ENCODE peak calls at places on chromosomes 3 and 15, in eight cellular contexts. One of them, this sample, is unnamed.

GRCh38 chr3:128382221-128382807 is 84.4 kb downstream of the DNAJB8 start:
- DNase-seq in stomach: peak; percentile 77
- DNase-seq in ELR: no peak
- DNase-seq in pancreas: peak; percentile 79
- DNase-seq in nucleus accumbens: no peak
- DNase-seq in non-pigmented ciliary epithelial cell: no peak
- DNase-seq in HFFc6: no peak
- DNase-seq in activated B cell treated with CpG ODN at 0.5 μM for 24 hours: no peak
- DNase-seq in this sample: no peak

GRCh38 chr15:47715856-47716445 is 1.4 kb upstream of the SEMA6D start:
- DNase-seq in activated B cell treated with CpG ODN at 0.5 μM for 24 hours: no peak
- DNase-seq in non-pigmented ciliary epithelial cell: no peak
- DNase-seq in stomach: no peak
- DNase-seq in nucleus accumbens: no peak
- DNase-seq in HFFc6: no peak
- DNase-seq in pancreas: no peak
- DNase-seq in ELR: peak; percentile 3
- DNase-seq in this sample: no peak

GRCh38 chr15:89999676-90000174 is 1.4 kb upstream of the ZNF710 start:
- DNase-seq in stomach: no peak
- DNase-seq in activated B cell treated with CpG ODN at 0.5 μM for 24 hours: no peak
- DNase-seq in non-pigmented ciliary epithelial cell: no peak
- DNase-seq in nucleus accumbens: no peak
- DNase-seq in HFFc6: peak; percentile 6
- DNase-seq in ELR: peak; percentile 78
- DNase-seq in pancreas: peak; percentile 71
- DNase-seq in this sample: peak; percentile 67

GRCh38 chr3:74390121-74390870 is 224.2 kb downstream of the CNTN3 start:
- DNase-seq in stomach: no peak
- DNase-seq in activated B cell treated with CpG ODN at 0.5 μM for 24 hours: no peak
- DNase-seq in non-pigmented ciliary epithelial cell: no peak
- DNase-seq in pancreas: no peak
- DNase-seq in ELR: no peak
- DNase-seq in HFFc6: no peak
- DNase-seq in nucleus accumbens: no peak
- DNase-seq in this sample: no peak

GRCh38 chr3:12947504-12948369 is 106.4 kb upstream of the RPL32 start:
- DNase-seq in non-pigmented ciliary epithelial cell: peak; percentile 23
- DNase-seq in HFFc6: peak; percentile 61
- DNase-seq in stomach: peak; percentile 67
- DNase-seq in ELR: peak; percentile 22
- DNase-seq in nucleus accumbens: no peak
- DNase-seq in activated B cell treated with CpG ODN at 0.5 μM for 24 hours: no peak
- DNase-seq in pancreas: no peak
- DNase-seq in this sample: peak; percentile 70

GRCh38 chr15:85100186-85100937 is 118.7 kb downstream of the PDE8A start:
- DNase-seq in stomach: no peak
- DNase-seq in ELR: peak; percentile 36
- DNase-seq in pancreas: no peak
- DNase-seq in HFFc6: no peak
- DNase-seq in nucleus accumbens: no peak
- DNase-seq in activated B cell treated with CpG ODN at 0.5 μM for 24 hours: no peak
- DNase-seq in non-pigmented ciliary epithelial cell: no peak
- DNase-seq in this sample: no peak

GRCh38 chr15:53862371-53862770 is 102.9 kb upstream of the WDR72 start:
- DNase-seq in HFFc6: no peak
- DNase-seq in stomach: no peak
- DNase-seq in nucleus accumbens: no peak
- DNase-seq in non-pigmented ciliary epithelial cell: no peak
- DNase-seq in ELR: no peak
- DNase-seq in activated B cell treated with CpG ODN at 0.5 μM for 24 hours: no peak
- DNase-seq in pancreas: no peak
- DNase-seq in this sample: peak; percentile 14

GRCh38 chr15:88649286-88649733 is 10.5 kb downstream of the ISG20 start:
- DNase-seq in nucleus accumbens: peak; percentile 31
- DNase-seq in pancreas: no peak
- DNase-seq in ELR: peak; percentile 97
- DNase-seq in HFFc6: peak; percentile 61
- DNase-seq in non-pigmented ciliary epithelial cell: peak; percentile 47
- DNase-seq in activated B cell treated with CpG ODN at 0.5 μM for 24 hours: peak; percentile 44
- DNase-seq in stomach: peak; percentile 53
- DNase-seq in this sample: no peak

GRCh38 chr3:33152363-33153360 is 38.8 kb downstream of the CRTAP start:
- DNase-seq in pancreas: no peak
- DNase-seq in activated B cell treated with CpG ODN at 0.5 μM for 24 hours: no peak
- DNase-seq in stomach: no peak
- DNase-seq in nucleus accumbens: no peak
- DNase-seq in ELR: peak; percentile 46
- DNase-seq in non-pigmented ciliary epithelial cell: no peak
- DNase-seq in HFFc6: no peak
- DNase-seq in this sample: no peak

GRCh38 chr3:186360779-186361178 is 1.3 kb downstream of the DGKG start:
- DNase-seq in HFFc6: no peak
- DNase-seq in stomach: no peak
- DNase-seq in non-pigmented ciliary epithelial cell: no peak
- DNase-seq in pancreas: no peak
- DNase-seq in ELR: no peak
- DNase-seq in nucleus accumbens: no peak
- DNase-seq in activated B cell treated with CpG ODN at 0.5 μM for 24 hours: no peak
- DNase-seq in this sample: no peak

GRCh38 chr3:46634856-46635255 is 22.5 kb downstream of the FAM240A start:
- DNase-seq in ELR: no peak
- DNase-seq in HFFc6: no peak
- DNase-seq in non-pigmented ciliary epithelial cell: no peak
- DNase-seq in nucleus accumbens: no peak
- DNase-seq in stomach: no peak
- DNase-seq in activated B cell treated with CpG ODN at 0.5 μM for 24 hours: no peak
- DNase-seq in pancreas: no peak
- DNase-seq in this sample: no peak

GRCh38 chr3:64797000-64797399 is 109.2 kb upstream of the ADAMTS9 start:
- DNase-seq in nucleus accumbens: no peak
- DNase-seq in HFFc6: no peak
- DNase-seq in ELR: no peak
- DNase-seq in non-pigmented ciliary epithelial cell: no peak
- DNase-seq in pancreas: no peak
- DNase-seq in stomach: no peak
- DNase-seq in activated B cell treated with CpG ODN at 0.5 μM for 24 hours: no peak
- DNase-seq in this sample: no peak

GRCh38 chr3:159839561-159840379 is 148.9 kb upstream of the IL12A start:
- DNase-seq in nucleus accumbens: peak; percentile 61
- DNase-seq in non-pigmented ciliary epithelial cell: no peak
- DNase-seq in ELR: no peak
- DNase-seq in pancreas: peak; percentile 4
- DNase-seq in activated B cell treated with CpG ODN at 0.5 μM for 24 hours: no peak
- DNase-seq in stomach: no peak
- DNase-seq in HFFc6: no peak
- DNase-seq in this sample: peak; percentile 32

GRCh38 chr15:74192751-74193150 is 9.8 kb downstream of the STRA6 start:
- DNase-seq in HFFc6: no peak
- DNase-seq in pancreas: no peak
- DNase-seq in activated B cell treated with CpG ODN at 0.5 μM for 24 hours: no peak
- DNase-seq in non-pigmented ciliary epithelial cell: no peak
- DNase-seq in ELR: no peak
- DNase-seq in stomach: no peak
- DNase-seq in nucleus accumbens: no peak
- DNase-seq in this sample: no peak

GRCh38 chr15:72797338-72797689 is 13.8 kb upstream of the ADPGK start:
- DNase-seq in stomach: no peak
- DNase-seq in pancreas: no peak
- DNase-seq in activated B cell treated with CpG ODN at 0.5 μM for 24 hours: no peak
- DNase-seq in HFFc6: no peak
- DNase-seq in non-pigmented ciliary epithelial cell: no peak
- DNase-seq in nucleus accumbens: no peak
- DNase-seq in ELR: no peak
- DNase-seq in this sample: no peak

GRCh38 chr3:67357610-67358458 is 296.6 kb downstream of the SUCLG2 start:
- DNase-seq in pancreas: no peak
- DNase-seq in ELR: peak; percentile 40
- DNase-seq in non-pigmented ciliary epithelial cell: no peak
- DNase-seq in HFFc6: peak; percentile 21
- DNase-seq in activated B cell treated with CpG ODN at 0.5 μM for 24 hours: no peak
- DNase-seq in stomach: no peak
- DNase-seq in nucleus accumbens: no peak
- DNase-seq in this sample: peak; percentile 73

This sample was measured in hepatocyte.